ENCODE peak calls at places on chromosomes 11 and 22, in four cellular contexts. W is uterus, E is right atrium auricular region, A is IMR-90. U is an unnamed sample.

GRCh38 chr22:35491908-35492380 is 48.7 kb upstream of the RASD2 start:
- DNase-seq in W (no peak), E (no peak), A (no peak), U (no peak)

GRCh38 chr11:57668467-57668890 is 565 bp downstream of the ZDHHC5 start:
- DNase-seq in W (no peak), E (no peak), A (no peak), U (no peak)

GRCh38 chr22:38570841-38571364 is 920 bp upstream of the DMC1 start:
- DNase-seq in W (no peak), E (no peak), A (peak), U (no peak)

GRCh38 chr11:87296627-87297026 is 258.9 kb downstream of the TMEM135 start:
- DNase-seq in W (no peak), E (no peak), A (no peak), U (no peak)

GRCh38 chr11:119832132-119832531 is 103.1 kb upstream of the NECTIN1 start:
- DNase-seq in W (no peak), E (no peak), A (no peak), U (no peak)

GRCh38 chr22:25085156-25085555 is 114.5 kb upstream of the CRYBB3 start:
- DNase-seq in W (no peak), E (no peak), A (no peak), U (no peak)

GRCh38 chr22:32706149-32706548 is 95.4 kb upstream of the TIMP3 start:
- DNase-seq in W (no peak), E (no peak), A (no peak), U (no peak)

GRCh38 chr11:108965602-108966001 is 300.7 kb downstream of the DDX10 start:
- DNase-seq in W (no peak), E (no peak), A (peak), U (no peak)

GRCh38 chr11:126246636-126247035 is 22.1 kb downstream of the SRPRA start:
- DNase-seq in W (no peak), E (no peak), A (peak), U (no peak)

GRCh38 chr11:128472128-128473110 is 114.9 kb downstream of the ETS1 start:
- DNase-seq in W (no peak), E (no peak), A (peak), U (no peak)

GRCh38 chr22:47174671-47175111 is 412.2 kb downstream of the TBC1D22A start:
- DNase-seq in W (no peak), E (no peak), A (no peak), U (no peak)

GRCh38 chr22:45671783-45672563 is at the start of gene ATXN10:
- DNase-seq in W (peak), E (no peak), A (peak), U (peak)

GRCh38 chr11:14443642-14444041 is 56.0 kb downstream of the COPB1 start:
- DNase-seq in W (no peak), E (no peak), A (peak), U (no peak)

GRCh38 chr11:64874308-64874707 is 4.1 kb downstream of the EHD1 start:
- DNase-seq in W (no peak), E (no peak), A (peak), U (no peak)

GRCh38 chr11:130513132-130513531 is 64.7 kb downstream of the ADAMTS15 start:
- DNase-seq in W (peak), E (no peak), A (no peak), U (no peak)

GRCh38 chr11:26806209-26806608 is 84.3 kb upstream of the SLC5A12 start:
- DNase-seq in W (no peak), E (no peak), A (peak), U (no peak)

GRCh38 chr11:11998091-11998781 is 10.2 kb downstream of the DKK3 start:
- DNase-seq in W (no peak), E (no peak), A (peak), U (peak)

GRCh38 chr11:74672956-74673895 is 58.0 kb downstream of the CHRDL2 start:
- DNase-seq in W (peak), E (peak), A (peak), U (peak)

GRCh38 chr11:91763331-91763730 is 461.3 kb upstream of the FAT3 start:
- DNase-seq in W (no peak), E (no peak), A (no peak), U (no peak)

GRCh38 chr11:16895306-16895705 is 118.9 kb downstream of the PLEKHA7 start:
- DNase-seq in W (no peak), E (no peak), A (no peak), U (no peak)

GRCh38 chr11:32034149-32034548 is 56.7 kb upstream of the RCN1 start:
- DNase-seq in W (no peak), E (no peak), A (peak), U (no peak)

GRCh38 chr11:71252434-71252781 is at the start of gene SHANK2:
- DNase-seq in W (no peak), E (no peak), A (no peak), U (no peak)

GRCh38 chr11:119808431-119809185 is 79.6 kb upstream of the NECTIN1 start:
- DNase-seq in W (no peak), E (no peak), A (no peak), U (no peak)

GRCh38 chr11:26849009-26849408 is 127.1 kb upstream of the SLC5A12 start:
- DNase-seq in W (peak), E (peak), A (no peak), U (peak)

GRCh38 chr22:40491990-40492631 is 121.7 kb downstream of the SGSM3 start:
- DNase-seq in W (no peak), E (no peak), A (peak), U (no peak)

GRCh38 chr22:36339171-36340065 is 48.3 kb downstream of the MYH9 start:
- DNase-seq in W (no peak), E (no peak), A (peak), U (no peak)

GRCh38 chr11:3169952-3170755 is 5.0 kb upstream of the OSBPL5 start:
- DNase-seq in W (no peak), E (no peak), A (peak), U (no peak)

GRCh38 chr11:126815111-126815510 is 185.5 kb downstream of the KIRREL3 start:
- DNase-seq in W (no peak), E (no peak), A (peak), U (no peak)

GRCh38 chr22:39237276-39238123 is 7.3 kb downstream of the PDGFB start:
- DNase-seq in W (no peak), E (no peak), A (no peak), U (no peak)

GRCh38 chr22:26431151-26431995 is 2.3 kb downstream of the ASPHD2 start:
- DNase-seq in W (no peak), E (no peak), A (no peak), U (no peak)

GRCh38 chr22:37731804-37732471 is 35.1 kb downstream of the TRIOBP start:
- DNase-seq in W (no peak), E (no peak), A (no peak), U (no peak)

GRCh38 chr11:127629200-127629599 is 628.6 kb upstream of the KIRREL3 start:
- DNase-seq in W (no peak), E (no peak), A (no peak), U (no peak)

GRCh38 chr11:126415128-126415527 is 59.6 kb downstream of the ST3GAL4 start:
- DNase-seq in W (peak), E (peak), A (peak), U (peak)

GRCh38 chr11:6480299-6480914 is 724 bp downstream of the ARFIP2 start:
- DNase-seq in W (peak), E (no peak), A (no peak), U (no peak)

GRCh38 chr22:48782326-48782725 is 1045.3 kb downstream of the BRD1 start:
- DNase-seq in W (no peak), E (peak), A (no peak), U (no peak)

GRCh38 chr11:121933694-121934093 is 182.3 kb downstream of the BLID start:
- DNase-seq in W (no peak), E (no peak), A (peak), U (no peak)

GRCh38 chr11:96199563-96200025 is 143.4 kb downstream of the MAML2 start:
- DNase-seq in W (no peak), E (no peak), A (peak), U (no peak)

GRCh38 chr22:30565341-30565740 is 9.1 kb downstream of the GAL3ST1 start:
- DNase-seq in W (no peak), E (no peak), A (peak), U (no peak)

GRCh38 chr22:43530864-43531201 is 119.0 kb downstream of the MPPED1 start:
- DNase-seq in W (no peak), E (no peak), A (no peak), U (no peak)
- H3K27ac ChIP-seq in W (no peak), E (no peak), A (no peak), U (no peak)

DNA sequence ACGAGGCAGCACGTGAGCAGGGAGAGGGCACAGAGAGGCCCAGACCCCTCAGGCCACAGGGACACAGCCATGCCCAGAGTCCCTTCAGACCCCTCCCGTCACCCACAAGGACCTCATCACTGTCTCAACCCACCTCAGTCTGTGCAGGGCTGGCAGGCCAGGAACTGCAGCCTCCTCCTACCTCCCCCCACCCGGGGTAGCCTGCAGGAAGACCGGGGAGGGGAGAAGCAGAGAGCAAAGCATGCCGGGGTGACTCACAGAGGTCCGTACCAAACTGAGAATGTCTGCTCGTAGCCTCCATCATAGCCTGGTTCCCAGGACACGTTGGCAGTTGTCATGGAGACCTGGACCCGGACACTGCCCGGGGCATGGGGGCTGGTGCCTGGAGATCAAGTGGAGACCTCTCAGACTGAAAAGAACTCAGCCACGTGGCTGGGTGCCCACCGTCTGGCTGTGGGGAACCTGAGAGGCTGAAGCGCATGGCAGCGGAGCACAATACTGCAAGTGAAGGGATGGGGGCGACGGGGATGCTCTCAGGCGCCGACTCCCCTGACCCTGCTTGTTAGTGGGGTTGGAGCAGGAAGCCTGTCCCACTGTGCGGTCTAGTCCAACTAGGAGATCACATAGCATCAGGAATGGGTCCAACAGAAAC is 27.2 kb downstream of the IGSF9B start:
- DNase-seq in W (no peak), E (no peak), A (no peak), U (no peak)
- H3K27ac ChIP-seq in W (no peak), E (no peak), A (no peak), U (no peak)

GRCh38 chr11:68750197-68750987 is 928 bp downstream of the TESMIN start:
- DNase-seq in W (no peak), E (no peak), A (no peak), U (no peak)

GRCh38 chr11:68750988-68751325 is 363 bp downstream of the TESMIN start:
- DNase-seq in W (no peak), E (no peak), A (no peak), U (no peak)

GRCh38 chr11:68748061-68748460 is 3.3 kb downstream of the TESMIN start:
- DNase-seq in W (no peak), E (no peak), A (no peak), U (no peak)

GRCh38 chr11:68749501-68750196 is 1.7 kb downstream of the TESMIN start:
- DNase-seq in W (no peak), E (no peak), A (peak), U (no peak)

DNA sequence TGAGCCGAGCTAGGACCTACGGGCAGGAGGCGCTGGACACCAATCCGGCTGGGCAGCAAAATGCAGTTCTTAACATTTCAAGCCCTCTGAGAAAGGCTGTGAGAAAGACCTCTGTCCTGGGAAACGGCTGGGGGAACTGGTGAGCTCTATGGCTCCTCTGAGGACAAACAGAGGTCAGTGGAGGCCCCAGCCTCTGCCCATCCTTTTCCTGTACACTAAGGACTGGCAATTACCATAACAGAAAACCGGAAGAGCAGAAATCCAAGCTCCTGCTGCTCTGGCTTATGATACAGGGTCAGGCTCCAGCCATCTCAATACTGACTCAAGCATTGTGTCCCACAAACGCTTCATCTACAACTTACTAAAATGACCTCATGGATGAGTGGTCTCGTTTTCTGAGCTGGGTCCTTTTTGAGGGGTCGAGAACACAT is 2.2 kb downstream of the TESMIN start:
- DNase-seq in W (no peak), E (no peak), A (peak), U (no peak)
- H3K27ac ChIP-seq in W (no peak), E (no peak), A (no peak), U (no peak)

GRCh38 chr22:20147286-20147988 is 3.4 kb downstream of the CCDC188 start:
- DNase-seq in W (no peak), E (no peak), A (no peak), U (no peak)

GRCh38 chr22:20146777-20147176 is 4.1 kb downstream of the CCDC188 start:
- DNase-seq in W (no peak), E (no peak), A (no peak), U (no peak)

GRCh38 chr22:20145206-20145831 is 5.5 kb downstream of the CCDC188 start:
- DNase-seq in W (no peak), E (no peak), A (no peak), U (no peak)

GRCh38 chr22:20143883-20144665 is 6.8 kb downstream of the CCDC188 start:
- DNase-seq in W (no peak), E (no peak), A (no peak), U (no peak)

GRCh38 chr22:20145832-20146223 is 5.0 kb downstream of the CCDC188 start:
- DNase-seq in W (no peak), E (no peak), A (no peak), U (no peak)
- H3K27ac ChIP-seq in W (no peak), E (no peak), A (no peak), U (no peak)

DNA sequence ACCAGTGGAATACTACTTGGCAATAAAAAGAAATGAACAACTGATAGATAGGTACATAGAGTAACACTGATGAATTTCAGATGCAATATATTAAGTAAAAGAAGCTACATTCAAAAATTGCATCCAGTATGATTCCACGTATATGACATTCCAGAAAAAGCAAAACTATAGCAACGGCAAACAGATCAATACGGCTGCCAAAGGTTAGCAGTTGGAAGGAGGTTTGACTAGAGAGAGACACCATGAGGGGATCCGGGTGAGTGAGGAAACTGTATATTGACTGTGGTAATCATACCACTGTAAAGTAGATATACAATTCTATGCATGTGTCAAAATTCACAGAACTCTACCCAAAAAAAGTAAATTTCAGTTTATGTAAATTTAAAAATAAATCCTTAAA is 28.7 kb downstream of the CADM1 start:
- DNase-seq in W (no peak), E (no peak), A (no peak), U (no peak)
- H3K27ac ChIP-seq in W (no peak), E (no peak), A (no peak), U (no peak)